ENCODE peak calls at places on chromosomes 5 and 9, in eight cellular contexts. C is GM23338, Q is GM23248, X is SK-N-SH, T is MM.1S, W is HCT116, L is neural progenitor cell, N is hepatocyte. K is an unnamed sample. For H3K4me1, the result is how much of the 10 kb centered on the place peaks cover.

GRCh38 chr9:119961774-119962408 is 592.7 kb upstream of the BRINP1 start:
- DNase-seq in X (peak), C (peak), L (peak), W (peak), Q (peak), N (peak), T (no peak), K (no peak)

GRCh38 chr9:80218336-80218735 is 646.6 kb downstream of the TLE4 start:
- DNase-seq in L (no peak), Q (no peak), X (no peak), W (no peak), N (no peak), C (peak), T (no peak), K (no peak)

GRCh38 chr5:125484272-125485002 is 738.0 kb upstream of the ZNF608 start:
- DNase-seq in N (peak), L (peak), X (peak), W (peak), Q (peak), C (no peak), T (no peak), K (no peak)

GRCh38 chr9:26524225-26524624 is 368.4 kb downstream of the CAAP1 start:
- DNase-seq in Q (no peak), L (no peak), C (no peak), T (no peak), X (no peak), W (no peak), N (no peak), K (no peak)

GRCh38 chr5:94218374-94218773 is 400.0 kb downstream of the KIAA0825 start:
- DNase-seq in N (no peak), C (peak), Q (peak), W (no peak), L (no peak), T (no peak), X (no peak), K (no peak)

GRCh38 chr5:1315018-1315708 is 20.3 kb upstream of the TERT start:
- DNase-seq in Q (no peak), N (no peak), W (no peak), X (no peak), C (no peak), T (no peak), L (no peak), K (no peak)

GRCh38 chr9:111833941-111834340 is 39.2 kb upstream of the SHOC1 start:
- DNase-seq in T (no peak), W (no peak), Q (peak), C (no peak), N (no peak), L (no peak), X (no peak), K (no peak)

GRCh38 chr5:103598997-103599556 is 36.5 kb upstream of the NUDT12 start:
- DNase-seq in Q (peak), C (no peak), T (no peak), L (no peak), X (no peak), W (no peak), N (no peak), K (no peak)

GRCh38 chr5:126780165-126780827 is 3.4 kb downstream of the LMNB1 start:
- DNase-seq in L (peak), Q (peak), W (no peak), N (peak), C (peak), X (peak), T (peak), K (peak)

GRCh38 chr9:99478469-99479027 is 256.5 kb downstream of the SEC61B start:
- DNase-seq in L (no peak), T (no peak), Q (no peak), C (no peak), W (no peak), X (peak), N (no peak), K (no peak)

GRCh38 chr5:149273237-149273636 is 1.6 kb downstream of the AFAP1L1 start:
- DNase-seq in X (no peak), T (no peak), C (peak), N (no peak), Q (no peak), L (no peak), W (no peak), K (no peak)

GRCh38 chr5:159332800-159333563 is 2.7 kb upstream of the IL12B start:
- DNase-seq in L (no peak), C (no peak), T (no peak), Q (no peak), N (no peak), W (no peak), X (no peak), K (peak)

GRCh38 chr9:126024581-126025230 is 277.5 kb downstream of the PBX3 start:
- DNase-seq in L (no peak), N (no peak), Q (no peak), X (no peak), C (no peak), W (no peak), T (no peak), K (no peak)

GRCh38 chr5:89047591-89047990 is 164.6 kb upstream of the MEF2C start:
- DNase-seq in L (no peak), X (no peak), Q (peak), C (no peak), W (no peak), T (no peak), N (no peak), K (no peak)

GRCh38 chr5:82164109-82164956 is 113.8 kb downstream of the RPS23 start:
- DNase-seq in L (no peak), C (no peak), T (no peak), Q (peak), X (no peak), N (peak), W (no peak), K (no peak)

GRCh38 chr5:90557871-90558270 is 726 bp upstream of the ADGRV1 start:
- DNase-seq in W (no peak), N (no peak), C (no peak), Q (no peak), L (no peak), X (no peak), T (peak), K (no peak)

GRCh38 chr5:151447174-151448037 is at the start of gene SLC36A1:
- DNase-seq in X (peak), W (peak), L (peak), T (peak), N (peak), C (peak), Q (peak), K (peak)

GRCh38 chr5:151164687-151165392 is 7.3 kb upstream of the ANXA6 start:
- DNase-seq in L (peak), Q (peak), W (peak), T (peak), N (peak), X (peak), C (peak), K (peak)

GRCh38 chr5:131635755-131636479 is 888 bp upstream of the RAPGEF6 start:
- DNase-seq in L (no peak), C (peak), Q (peak), W (no peak), X (peak), T (peak), N (peak), K (peak)

GRCh38 chr9:77210116-77210515 is 32.8 kb downstream of the VPS13A start:
- DNase-seq in W (no peak), X (no peak), N (no peak), T (no peak), Q (no peak), L (no peak), C (peak), K (no peak)

GRCh38 chr9:85949591-85950335 is 8.8 kb downstream of the NAA35 start:
- DNase-seq in L (no peak), Q (peak), T (no peak), W (no peak), N (no peak), C (no peak), X (no peak), K (no peak)

GRCh38 chr5:149493316-149493715 is 57.9 kb downstream of the CSNK1A1 start:
- DNase-seq in T (no peak), W (no peak), C (no peak), Q (no peak), X (no peak), L (no peak), N (no peak), K (no peak)

GRCh38 chr5:35803221-35803651 is 53.5 kb upstream of the IL7R start:
- DNase-seq in L (peak), C (peak), N (peak), Q (peak), X (peak), T (no peak), W (no peak), K (peak)

GRCh38 chr9:94697972-94698581 is 28.4 kb upstream of the AOPEP start:
- DNase-seq in T (no peak), X (no peak), C (peak), L (peak), N (peak), Q (peak), W (no peak), K (no peak)

GRCh38 chr5:135203593-135204036 is 169.6 kb upstream of the PITX1 start:
- DNase-seq in X (no peak), W (no peak), Q (peak), L (no peak), T (peak), C (peak), N (no peak), K (peak)

GRCh38 chr5:29162297-29162696 is 2031.2 kb upstream of the CDH6 start:
- DNase-seq in X (no peak), C (no peak), W (no peak), T (no peak), N (no peak), Q (no peak), L (peak), K (no peak)

GRCh38 chr9:137064027-137064879 is 6.1 kb downstream of the SAPCD2 start:
- DNase-seq in Q (peak), C (peak), T (peak), L (peak), W (no peak), N (peak), X (peak), K (peak)

GRCh38 chr9:99822596-99823391 is 1.1 kb downstream of the NR4A3 start:
- DNase-seq in C (peak), N (peak), X (peak), W (no peak), Q (peak), L (peak), T (peak), K (peak)

DNA sequence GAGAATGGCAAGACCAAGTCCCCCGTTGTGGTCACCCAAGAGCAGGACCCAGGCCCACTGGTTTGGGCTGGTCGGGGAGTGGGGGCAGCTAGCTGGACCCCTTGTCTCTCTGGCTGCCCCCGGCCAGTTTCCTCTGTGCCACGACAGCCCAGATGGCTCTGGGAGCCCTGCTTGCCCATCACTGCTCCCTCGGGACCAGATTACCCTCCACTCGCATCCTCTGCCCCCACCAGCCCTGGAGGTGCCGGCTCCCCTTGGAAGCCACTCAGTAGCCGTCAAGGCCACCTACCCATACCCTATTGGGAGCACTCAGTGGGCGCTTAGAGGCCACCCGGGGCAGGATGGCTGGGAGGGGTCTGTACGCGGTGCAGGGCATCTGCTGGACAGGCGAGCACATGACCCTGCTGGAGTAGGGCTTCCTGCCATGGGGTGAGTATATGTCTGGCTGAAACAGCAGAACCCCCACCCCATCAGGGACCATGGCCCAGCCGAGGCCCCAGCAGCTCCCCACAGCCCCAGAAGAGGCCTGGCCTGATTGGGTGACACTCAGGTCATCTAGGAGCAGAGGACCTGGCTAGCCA is 70.0 kb downstream of the ZNF354C start:
- DNase-seq in N (no peak), T (no peak), C (no peak), Q (no peak), W (no peak), L (no peak), X (no peak), K (no peak)
- TF ChIP-seq EZH2phosphoT487 in N (no peak), T (no peak), C (no peak), Q (no peak), W (no peak), L (no peak), X (no peak), K (no peak)

GRCh38 chr9:92963831-92964606 is 16.7 kb downstream of the FGD3 start:
- DNase-seq in X (no peak), N (peak), L (no peak), C (no peak), Q (no peak), W (no peak), T (peak), K (peak)

GRCh38 chr9:92966518-92966800 is 19.1 kb downstream of the FGD3 start:
- DNase-seq in Q (no peak), T (no peak), N (no peak), L (no peak), X (no peak), C (no peak), W (no peak), K (no peak)

GRCh38 chr9:92964607-92964975 is 17.3 kb downstream of the FGD3 start:
- DNase-seq in W (no peak), Q (no peak), C (no peak), X (no peak), L (no peak), N (no peak), T (no peak), K (peak)

GRCh38 chr9:92964981-92965758 is 17.8 kb downstream of the FGD3 start:
- DNase-seq in L (no peak), C (no peak), X (no peak), Q (no peak), W (no peak), N (no peak), T (no peak), K (peak)

GRCh38 chr9:92965759-92966517 is 18.6 kb downstream of the FGD3 start:
- DNase-seq in L (no peak), C (no peak), X (no peak), W (no peak), Q (no peak), N (no peak), T (no peak), K (no peak)
- H3K4me1 ChIP-seq in L (under half), C (under half), X (under half), W (under half), Q (under half), N (under half), T (under half), K (under half)

DNA sequence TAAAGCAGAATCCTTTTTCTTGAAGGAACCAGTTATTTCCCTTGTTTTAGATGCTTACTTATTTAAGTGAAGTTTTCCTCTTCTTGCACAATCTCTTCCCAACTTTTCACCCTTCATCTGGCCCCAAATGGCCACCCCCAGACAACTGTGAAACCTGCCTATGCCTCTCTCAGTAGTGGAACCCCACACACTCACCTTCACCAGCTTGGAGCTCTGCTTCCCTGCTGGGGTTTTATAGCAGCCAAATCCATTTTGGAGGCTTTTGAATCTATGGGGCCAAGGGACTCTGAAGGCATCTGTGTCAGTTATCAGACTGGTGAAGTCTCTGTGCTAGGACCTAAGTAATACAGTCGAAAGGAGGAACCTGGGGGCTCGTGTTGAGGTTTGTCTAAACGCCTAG is 22.9 kb upstream of the SPINK1 start:
- DNase-seq in X (no peak), T (no peak), N (no peak), C (no peak), L (no peak), W (no peak), Q (no peak), K (no peak)
- H3K4me2 ChIP-seq in X (no peak), T (no peak), N (no peak), C (no peak), L (no peak), W (no peak), Q (no peak), K (no peak)

GRCh38 chr5:140570058-140570457 is 5.4 kb downstream of the SLC35A4 start:
- DNase-seq in Q (no peak), W (no peak), T (no peak), N (no peak), X (no peak), L (no peak), C (no peak), K (no peak)
- TF ChIP-seq EZH2phosphoT487 in Q (no peak), W (no peak), T (no peak), N (no peak), X (no peak), L (no peak), C (no peak), K (no peak)

GRCh38 chr5:107604146-107604910 is 66.4 kb downstream of the EFNA5 start:
- DNase-seq in C (no peak), T (no peak), N (no peak), W (no peak), L (no peak), Q (no peak), X (no peak), K (no peak)
- H3K4me1 ChIP-seq in C (under half), T (under half), N (under half), W (under half), L (half or more), Q (under half), X (under half), K (under half)

DNA sequence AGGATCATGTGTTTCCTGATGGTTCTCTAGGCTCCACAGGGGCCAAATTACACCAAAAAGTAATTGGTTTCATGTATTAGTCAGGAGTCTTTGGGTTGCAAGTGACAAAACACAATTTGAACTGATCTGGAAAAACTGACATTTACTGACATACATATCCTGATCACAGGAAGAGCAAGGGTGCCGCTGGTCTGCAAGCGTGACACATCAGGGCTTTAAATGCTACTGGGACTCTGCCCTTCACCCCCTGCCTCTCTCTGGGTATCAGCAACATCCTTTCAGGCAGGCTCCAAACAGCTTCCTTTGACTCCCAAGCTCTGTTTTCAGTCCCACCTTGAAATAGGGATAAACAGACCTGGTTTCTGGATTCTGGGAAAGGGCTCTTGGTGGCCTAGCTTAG is 197.5 kb downstream of the PALM2AKAP2 start:
- DNase-seq in W (no peak), X (no peak), N (no peak), C (no peak), Q (no peak), T (no peak), L (no peak), K (no peak)
- H3K4me2 ChIP-seq in W (no peak), X (no peak), N (no peak), C (no peak), Q (no peak), T (no peak), L (no peak), K (no peak)

K was measured in OCI-LY7.